ENCODE peak calls at places on chromosomes 16 and 17, in eight cellular contexts. One of them, this sample, is unnamed.

GRCh38 chr17:78836420-78837021 is 4.1 kb downstream of the USP36 start:
- DNase-seq in amniotic stem cell: no peak
- DNase-seq in pancreas: no peak
- DNase-seq in hippocampal formation: no peak
- DNase-seq in AG08395: no peak
- DNase-seq in fibroblast of lung: no peak
- DNase-seq in ovary: peak; percentile 13
- DNase-seq in progenitor cell of endocrine pancreas: no peak
- DNase-seq in this sample: no peak

GRCh38 chr17:27245230-27245696 is 48.7 kb upstream of the WSB1 start:
- DNase-seq in hippocampal formation: peak; percentile 81
- DNase-seq in amniotic stem cell: peak; percentile 55
- DNase-seq in AG08395: peak; percentile 90
- DNase-seq in progenitor cell of endocrine pancreas: peak; percentile 28
- DNase-seq in pancreas: peak; percentile 74
- DNase-seq in fibroblast of lung: peak; percentile 80
- DNase-seq in ovary: peak; percentile 82
- DNase-seq in this sample: peak; percentile 89

GRCh38 chr17:65850486-65850885 is 289.0 kb upstream of the AXIN2 start:
- DNase-seq in progenitor cell of endocrine pancreas: no peak
- DNase-seq in pancreas: no peak
- DNase-seq in AG08395: peak; percentile 78
- DNase-seq in amniotic stem cell: no peak
- DNase-seq in hippocampal formation: no peak
- DNase-seq in fibroblast of lung: no peak
- DNase-seq in ovary: no peak
- DNase-seq in this sample: no peak

GRCh38 chr17:57677858-57678257 is 67.2 kb downstream of the CCDC182 start:
- DNase-seq in pancreas: no peak
- DNase-seq in progenitor cell of endocrine pancreas: no peak
- DNase-seq in AG08395: no peak
- DNase-seq in ovary: no peak
- DNase-seq in fibroblast of lung: no peak
- DNase-seq in amniotic stem cell: no peak
- DNase-seq in hippocampal formation: no peak
- DNase-seq in this sample: no peak

GRCh38 chr17:78534492-78535284 is 42.5 kb downstream of the DNAH17 start:
- DNase-seq in hippocampal formation: no peak
- DNase-seq in fibroblast of lung: no peak
- DNase-seq in ovary: no peak
- DNase-seq in AG08395: no peak
- DNase-seq in pancreas: peak; percentile 35
- DNase-seq in amniotic stem cell: no peak
- DNase-seq in progenitor cell of endocrine pancreas: no peak
- DNase-seq in this sample: no peak

GRCh38 chr17:151004-151403 is 13.6 kb downstream of the SCGB1C2 start:
- DNase-seq in fibroblast of lung: no peak
- DNase-seq in pancreas: peak; percentile 8
- DNase-seq in amniotic stem cell: no peak
- DNase-seq in progenitor cell of endocrine pancreas: no peak
- DNase-seq in hippocampal formation: no peak
- DNase-seq in ovary: no peak
- DNase-seq in AG08395: no peak
- DNase-seq in this sample: no peak

GRCh38 chr17:4968916-4969550 is 1.4 kb upstream of the SPAG7 start:
- DNase-seq in hippocampal formation: no peak
- DNase-seq in AG08395: peak; percentile 76
- DNase-seq in pancreas: no peak
- DNase-seq in fibroblast of lung: peak; percentile 97
- DNase-seq in ovary: peak; percentile 55
- DNase-seq in amniotic stem cell: peak; percentile 91
- DNase-seq in progenitor cell of endocrine pancreas: no peak
- DNase-seq in this sample: no peak

GRCh38 chr17:29592850-29593545 is at the start of gene ANKRD13B:
- DNase-seq in pancreas: peak; percentile 71
- DNase-seq in hippocampal formation: peak; percentile 60
- DNase-seq in fibroblast of lung: no peak
- DNase-seq in AG08395: no peak
- DNase-seq in progenitor cell of endocrine pancreas: no peak
- DNase-seq in ovary: peak; percentile 76
- DNase-seq in amniotic stem cell: no peak
- DNase-seq in this sample: peak; percentile 74

GRCh38 chr17:80678621-80679020 is 134.0 kb downstream of the RPTOR start:
- DNase-seq in fibroblast of lung: peak; percentile 91
- DNase-seq in ovary: no peak
- DNase-seq in hippocampal formation: peak; percentile 23
- DNase-seq in AG08395: peak; percentile 36
- DNase-seq in amniotic stem cell: no peak
- DNase-seq in pancreas: no peak
- DNase-seq in progenitor cell of endocrine pancreas: no peak
- DNase-seq in this sample: no peak

GRCh38 chr16:72561-73537 is at the start of gene RHBDF1:
- DNase-seq in ovary: peak; percentile 79
- DNase-seq in progenitor cell of endocrine pancreas: peak; percentile 53
- DNase-seq in amniotic stem cell: no peak
- DNase-seq in hippocampal formation: no peak
- DNase-seq in fibroblast of lung: no peak
- DNase-seq in pancreas: peak; percentile 85
- DNase-seq in AG08395: peak; percentile 86
- DNase-seq in this sample: peak; percentile 68

GRCh38 chr16:3020604-3021448 is 658 bp downstream of the TNFRSF12A start:
- DNase-seq in progenitor cell of endocrine pancreas: peak; percentile 87
- DNase-seq in amniotic stem cell: peak; percentile 47
- DNase-seq in pancreas: peak; percentile 96
- DNase-seq in hippocampal formation: peak; percentile 24
- DNase-seq in fibroblast of lung: peak; percentile 91
- DNase-seq in AG08395: peak; percentile 95
- DNase-seq in ovary: peak; percentile 86
- DNase-seq in this sample: peak; percentile 84

GRCh38 chr16:877242-878065 is 76.9 kb upstream of the GNG13 start:
- DNase-seq in AG08395: no peak
- DNase-seq in fibroblast of lung: no peak
- DNase-seq in hippocampal formation: no peak
- DNase-seq in amniotic stem cell: no peak
- DNase-seq in pancreas: no peak
- DNase-seq in ovary: no peak
- DNase-seq in progenitor cell of endocrine pancreas: no peak
- DNase-seq in this sample: peak; percentile 9

GRCh38 chr16:24977673-24978065 is 37.5 kb downstream of the ARHGAP17 start:
- DNase-seq in fibroblast of lung: peak; percentile 83
- DNase-seq in hippocampal formation: no peak
- DNase-seq in pancreas: no peak
- DNase-seq in amniotic stem cell: peak; percentile 37
- DNase-seq in progenitor cell of endocrine pancreas: no peak
- DNase-seq in ovary: no peak
- DNase-seq in AG08395: peak; percentile 86
- DNase-seq in this sample: no peak

GRCh38 chr17:66548158-66548557 is 245.7 kb downstream of the PRKCA start:
- DNase-seq in hippocampal formation: no peak
- DNase-seq in AG08395: peak; percentile 58
- DNase-seq in progenitor cell of endocrine pancreas: no peak
- DNase-seq in pancreas: no peak
- DNase-seq in amniotic stem cell: no peak
- DNase-seq in fibroblast of lung: peak; percentile 34
- DNase-seq in ovary: no peak
- DNase-seq in this sample: peak; percentile 28

GRCh38 chr17:64938925-64939474 is 19.7 kb upstream of the LRRC37A3 start:
- DNase-seq in amniotic stem cell: no peak
- DNase-seq in progenitor cell of endocrine pancreas: no peak
- DNase-seq in fibroblast of lung: no peak
- DNase-seq in pancreas: peak; percentile 68
- DNase-seq in AG08395: peak; percentile 22
- DNase-seq in hippocampal formation: peak; percentile 38
- DNase-seq in ovary: no peak
- DNase-seq in this sample: no peak

GRCh38 chr16:3977376-3977775 is 96.9 kb upstream of the CREBBP start:
- DNase-seq in progenitor cell of endocrine pancreas: no peak
- DNase-seq in ovary: no peak
- DNase-seq in pancreas: no peak
- DNase-seq in fibroblast of lung: no peak
- DNase-seq in AG08395: no peak
- DNase-seq in amniotic stem cell: no peak
- DNase-seq in hippocampal formation: no peak
- DNase-seq in this sample: no peak

GRCh38 chr17:82329683-82330321 is 3.8 kb downstream of the SECTM1 start:
- DNase-seq in amniotic stem cell: no peak
- DNase-seq in pancreas: no peak
- DNase-seq in progenitor cell of endocrine pancreas: no peak
- DNase-seq in AG08395: no peak
- DNase-seq in hippocampal formation: no peak
- DNase-seq in fibroblast of lung: no peak
- DNase-seq in ovary: no peak
- DNase-seq in this sample: no peak

GRCh38 chr17:81706757-81707624 is 3.8 kb downstream of the MRPL12 start:
- DNase-seq in fibroblast of lung: no peak
- DNase-seq in hippocampal formation: no peak
- DNase-seq in ovary: no peak
- DNase-seq in progenitor cell of endocrine pancreas: no peak
- DNase-seq in pancreas: no peak
- DNase-seq in AG08395: no peak
- DNase-seq in amniotic stem cell: no peak
- DNase-seq in this sample: peak; percentile 55

GRCh38 chr17:44012391-44012790 is 2.4 kb downstream of the TMEM101 start:
- DNase-seq in amniotic stem cell: no peak
- DNase-seq in fibroblast of lung: no peak
- DNase-seq in pancreas: no peak
- DNase-seq in hippocampal formation: no peak
- DNase-seq in AG08395: no peak
- DNase-seq in ovary: no peak
- DNase-seq in progenitor cell of endocrine pancreas: no peak
- DNase-seq in this sample: no peak

GRCh38 chr16:49129935-49130334 is 151.7 kb downstream of the CBLN1 start:
- DNase-seq in progenitor cell of endocrine pancreas: no peak
- DNase-seq in amniotic stem cell: no peak
- DNase-seq in AG08395: no peak
- DNase-seq in ovary: no peak
- DNase-seq in hippocampal formation: no peak
- DNase-seq in pancreas: no peak
- DNase-seq in fibroblast of lung: no peak
- DNase-seq in this sample: no peak

GRCh38 chr16:78183886-78184553 is 84.6 kb downstream of the WWOX start:
- DNase-seq in fibroblast of lung: peak; percentile 13
- DNase-seq in AG08395: no peak
- DNase-seq in pancreas: no peak
- DNase-seq in progenitor cell of endocrine pancreas: no peak
- DNase-seq in amniotic stem cell: no peak
- DNase-seq in ovary: peak; percentile 41
- DNase-seq in hippocampal formation: peak; percentile 16
- DNase-seq in this sample: no peak

This sample was measured in mucosa of descending colon.